ENCODE peak calls at places on chromosome 1, in ten cellular contexts. H, Y, T, V, M, A, W, S, R and F are unnamed samples.

GRCh38 chr1:185157599-185158469 is 867 bp downstream of the SWT1 start:
- DNase-seq in H (no peak), Y (peak), T (no peak), V (no peak), M (peak), A (peak), W (peak), S (no peak), R (no peak), F (no peak)

GRCh38 chr1:10897981-10898728 is 101.7 kb upstream of the CASZ1 start:
- DNase-seq in H (no peak), Y (peak), T (no peak), V (no peak), M (peak), A (peak), W (no peak), S (peak), R (no peak), F (no peak)

GRCh38 chr1:85328713-85329376 is 52.4 kb upstream of the BCL10 start:
- DNase-seq in H (no peak), Y (peak), T (no peak), V (peak), M (no peak), A (peak), W (no peak), S (peak), R (peak), F (peak)

GRCh38 chr1:24112381-24113169 is 640 bp upstream of the MYOM3 start:
- DNase-seq in H (peak), Y (peak), T (peak), V (no peak), M (peak), A (peak), W (peak), S (peak), R (peak), F (peak)

GRCh38 chr1:213244664-213245091 is 193.6 kb downstream of the RPS6KC1 start:
- DNase-seq in H (peak), Y (peak), T (peak), V (peak), M (peak), A (peak), W (peak), S (no peak), R (peak), F (peak)

GRCh38 chr1:171913385-171913784 is 72.1 kb downstream of the DNM3 start:
- DNase-seq in H (no peak), Y (peak), T (no peak), V (no peak), M (no peak), A (peak), W (peak), S (no peak), R (no peak), F (peak)

GRCh38 chr1:95742591-95743089 is 508.6 kb downstream of the RWDD3 start:
- DNase-seq in H (no peak), Y (peak), T (peak), V (no peak), M (no peak), A (peak), W (no peak), S (peak), R (no peak), F (no peak)

GRCh38 chr1:150843489-150843888 is 32.9 kb downstream of the ARNT start:
- DNase-seq in H (no peak), Y (no peak), T (no peak), V (no peak), M (no peak), A (no peak), W (no peak), S (no peak), R (no peak), F (no peak)

GRCh38 chr1:8430476-8430875 is 112.6 kb downstream of the SLC45A1 start:
- DNase-seq in H (no peak), Y (no peak), T (no peak), V (no peak), M (no peak), A (no peak), W (no peak), S (no peak), R (no peak), F (no peak)

GRCh38 chr1:36123357-36123756 is 1.7 kb downstream of the COL8A2 start:
- DNase-seq in H (no peak), Y (no peak), T (no peak), V (no peak), M (no peak), A (no peak), W (no peak), S (no peak), R (no peak), F (no peak)

GRCh38 chr1:182122265-182122664 is 60.8 kb upstream of the ZNF648 start:
- DNase-seq in H (no peak), Y (no peak), T (peak), V (no peak), M (no peak), A (no peak), W (no peak), S (no peak), R (no peak), F (no peak)

GRCh38 chr1:24199291-24199900 is 12.3 kb upstream of the IFNLR1 start:
- DNase-seq in H (peak), Y (peak), T (peak), V (no peak), M (peak), A (peak), W (peak), S (peak), R (peak), F (peak)

GRCh38 chr1:200038645-200038986 is 11.1 kb downstream of the NR5A2 start:
- DNase-seq in H (no peak), Y (no peak), T (no peak), V (no peak), M (peak), A (no peak), W (no peak), S (peak), R (no peak), F (no peak)

GRCh38 chr1:223033658-223034057 is 109.4 kb downstream of the TLR5 start:
- DNase-seq in H (no peak), Y (peak), T (no peak), V (no peak), M (no peak), A (peak), W (no peak), S (no peak), R (no peak), F (no peak)

GRCh38 chr1:174289644-174290310 is 130.5 kb downstream of the RABGAP1L start:
- DNase-seq in H (no peak), Y (no peak), T (no peak), V (no peak), M (no peak), A (no peak), W (no peak), S (no peak), R (no peak), F (no peak)

GRCh38 chr1:8625981-8626898 is 191.2 kb downstream of the RERE start:
- DNase-seq in H (no peak), Y (peak), T (no peak), V (peak), M (no peak), A (peak), W (no peak), S (no peak), R (peak), F (peak)

GRCh38 chr1:212638419-212639151 is 30.0 kb downstream of the ATF3 start:
- DNase-seq in H (no peak), Y (no peak), T (peak), V (no peak), M (peak), A (peak), W (no peak), S (no peak), R (peak), F (no peak)

GRCh38 chr1:109928591-109929111 is 18.0 kb downstream of the CSF1 start:
- DNase-seq in H (no peak), Y (no peak), T (no peak), V (no peak), M (peak), A (peak), W (peak), S (no peak), R (peak), F (no peak)

GRCh38 chr1:184388671-184389292 is 2.0 kb downstream of the C1orf21 start:
- DNase-seq in H (no peak), Y (no peak), T (peak), V (no peak), M (peak), A (no peak), W (no peak), S (no peak), R (no peak), F (no peak)

GRCh38 chr1:68103006-68103545 is 52.6 kb upstream of the DIRAS3 start:
- DNase-seq in H (no peak), Y (no peak), T (no peak), V (no peak), M (no peak), A (no peak), W (no peak), S (no peak), R (no peak), F (no peak)

GRCh38 chr1:52152976-52153375 is 11.1 kb downstream of the ZFYVE9 start:
- DNase-seq in H (no peak), Y (no peak), T (no peak), V (no peak), M (no peak), A (peak), W (no peak), S (no peak), R (no peak), F (no peak)

GRCh38 chr1:53398091-53398490 is 61.1 kb upstream of the DMRTB1 start:
- DNase-seq in H (no peak), Y (no peak), T (no peak), V (no peak), M (no peak), A (peak), W (no peak), S (peak), R (no peak), F (peak)

GRCh38 chr1:89974701-89975470 is 20.0 kb upstream of the ZNF326 start:
- DNase-seq in H (no peak), Y (no peak), T (no peak), V (peak), M (no peak), A (peak), W (no peak), S (no peak), R (peak), F (peak)

GRCh38 chr1:22741118-22741517 is 30.5 kb downstream of the EPHB2 start:
- DNase-seq in H (no peak), Y (no peak), T (no peak), V (no peak), M (peak), A (no peak), W (no peak), S (no peak), R (no peak), F (no peak)

GRCh38 chr1:235657269-235657668 is 7.7 kb upstream of the GNG4 start:
- DNase-seq in H (no peak), Y (no peak), T (no peak), V (no peak), M (no peak), A (no peak), W (no peak), S (no peak), R (no peak), F (no peak)